ENCODE peak calls at places on chromosome 18, in eight cellular contexts. P is stimulated activated CD8-positive, alpha-beta memory T cell treated with anti-CD3 and anti-CD28 coated beads, Interleukin-15, amount 100 ng/mL, for 24 hours; A is mucosa of gallbladder; G is heart right ventricle; D is fibroblast of pulmonary artery; B is smooth muscle cell of the brain vasculature; J is neural crest cell; V is KBM-7. C is an unnamed sample.
A peak's percentile ranks its signal among the peaks of the same experiment; 100 is the strongest.

GRCh38 chr18:48040457-48041110 is 110.1 kb upstream of the SMAD2 start:
- DNase-seq in B (no peak), A (no peak), J (no peak), D (no peak), V (no peak), P (no peak), G (no peak), C (no peak)

GRCh38 chr18:22020127-22020866 is 149.1 kb upstream of the GATA6 start:
- DNase-seq in A (no peak), G (no peak), P (no peak), D (no peak), V (no peak), J (no peak), B (no peak), C (no peak)

GRCh38 chr18:3720818-3721545 is 271.0 kb downstream of the TGIF1 start:
- DNase-seq in V (no peak), P (no peak), D (no peak), J (no peak), G (no peak), A (no peak), B (no peak), C (no peak)

GRCh38 chr18:23422751-23423418 is 30.2 kb upstream of the RIOK3 start:
- DNase-seq in G (no peak), B (no peak), P (no peak), V (peak; percentile 64), J (no peak), A (peak; percentile 44), D (peak; percentile 40), C (no peak)

GRCh38 chr18:67665266-67665665 is 148.7 kb upstream of the DSEL start:
- DNase-seq in P (no peak), V (no peak), B (no peak), D (peak; percentile 30), G (no peak), J (no peak), A (no peak), C (no peak)

GRCh38 chr18:79785831-79786230 is 11.9 kb upstream of the KCNG2 start:
- DNase-seq in A (no peak), J (no peak), P (no peak), V (no peak), G (no peak), D (no peak), B (no peak), C (no peak)

GRCh38 chr18:37266290-37266689 is 299.3 kb downstream of the CELF4 start:
- DNase-seq in B (no peak), V (no peak), D (no peak), G (no peak), A (no peak), J (peak; percentile 26), P (no peak), C (peak; percentile 73)

GRCh38 chr18:60421356-60422118 is 49.0 kb upstream of the MC4R start:
- DNase-seq in G (no peak), D (no peak), J (no peak), A (no peak), P (no peak), B (no peak), V (no peak), C (no peak)

GRCh38 chr18:61991201-61991600 is 98.4 kb upstream of the RNF152 start:
- DNase-seq in G (no peak), V (no peak), P (no peak), D (peak; percentile 67), J (no peak), B (no peak), A (no peak), C (no peak)

GRCh38 chr18:1147616-1148184 is 243.0 kb downstream of the ADCYAP1 start:
- DNase-seq in A (no peak), J (no peak), D (no peak), P (no peak), B (no peak), V (no peak), G (no peak), C (peak; percentile 10)

GRCh38 chr18:23902396-23902795 is 112.2 kb upstream of the TTC39C start:
- DNase-seq in P (no peak), V (no peak), B (no peak), J (no peak), G (no peak), D (no peak), A (no peak), C (no peak)

GRCh38 chr18:76821875-76822509 is 365 bp upstream of the ZNF236 start:
- DNase-seq in B (no peak), D (peak; percentile 47), P (peak; percentile 48), V (peak; percentile 71), A (peak; percentile 47), J (peak; percentile 26), G (peak; percentile 49), C (peak; percentile 92)

GRCh38 chr18:77191241-77191751 is 58.4 kb upstream of the GALR1 start:
- DNase-seq in V (no peak), D (peak; percentile 28), B (no peak), G (no peak), P (no peak), J (no peak), A (no peak), C (no peak)

GRCh38 chr18:11850821-11851155 is 425 bp upstream of the CHMP1B start:
- DNase-seq in V (no peak), J (no peak), G (no peak), P (no peak), D (no peak), A (no peak), B (no peak), C (no peak)

GRCh38 chr18:24362757-24363156 is 34.9 kb downstream of the OSBPL1A start:
- DNase-seq in V (no peak), B (no peak), J (no peak), D (no peak), P (no peak), A (no peak), G (no peak), C (peak; percentile 34)

GRCh38 chr18:9792565-9793226 is 84.6 kb downstream of the RAB31 start:
- DNase-seq in B (no peak), G (no peak), P (no peak), D (no peak), V (peak; percentile 56), J (no peak), A (no peak), C (peak; percentile 66)

GRCh38 chr18:74610216-74610615 is 12.5 kb downstream of the ZNF407 start:
- DNase-seq in B (no peak), V (no peak), P (no peak), A (no peak), G (no peak), J (no peak), D (no peak), C (no peak)

GRCh38 chr18:13137041-13137938 is 81.3 kb upstream of the LDLRAD4 start:
- DNase-seq in J (peak; percentile 20), G (peak; percentile 36), V (peak; percentile 68), A (no peak), P (no peak), B (no peak), D (peak; percentile 17), C (peak; percentile 62)

GRCh38 chr18:38751211-38751610 is 1185.6 kb upstream of the CELF4 start:
- DNase-seq in G (no peak), A (no peak), V (no peak), B (no peak), P (no peak), D (no peak), J (no peak), C (no peak)

GRCh38 chr18:27942706-27943105 is 234.2 kb downstream of the CDH2 start:
- DNase-seq in A (no peak), V (no peak), B (no peak), J (no peak), D (peak; percentile 43), P (no peak), G (no peak), C (no peak)